ENCODE peak calls at places on chromosomes 12 and 14, in nine cellular contexts. D, B, G, I, A, H, O, Z and J are unnamed samples.

GRCh38 chr12:93174048-93174447 is 203.7 kb upstream of the NUDT4 start:
- DNase-seq in Z (no peak), D (no peak), H (no peak), O (peak), B (peak), I (no peak), G (no peak), A (no peak), J (peak)

GRCh38 chr12:85587158-85587557 is 249.1 kb downstream of the RASSF9 start:
- DNase-seq in Z (no peak), H (no peak), A (no peak), G (no peak), D (no peak), O (no peak), I (no peak), B (no peak), J (no peak)

GRCh38 chr14:52802597-52802996 is 11.2 kb upstream of the GNPNAT1 start:
- DNase-seq in H (no peak), A (peak), O (no peak), I (no peak), B (no peak), G (no peak), D (no peak), Z (no peak), J (no peak)

GRCh38 chr12:109450980-109451379 is 26.1 kb downstream of the KCTD10 start:
- DNase-seq in D (no peak), G (no peak), I (no peak), B (no peak), O (no peak), H (no peak), A (no peak), Z (no peak), J (no peak)

GRCh38 chr12:123223241-123223668 is 9.7 kb downstream of the MPHOSPH9 start:
- DNase-seq in G (peak), I (no peak), O (no peak), Z (no peak), D (no peak), A (no peak), H (no peak), B (no peak), J (no peak)

GRCh38 chr14:71720978-71721624 is 211.1 kb upstream of the RGS6 start:
- DNase-seq in O (peak), Z (no peak), H (peak), D (no peak), G (peak), A (no peak), B (peak), I (peak), J (peak)

GRCh38 chr12:57236925-57237652 is 7.6 kb downstream of the SHMT2 start:
- DNase-seq in D (no peak), A (no peak), B (no peak), Z (peak), O (no peak), G (no peak), I (peak), H (no peak), J (no peak)

GRCh38 chr12:10614056-10614370 is 604 bp upstream of the MAGOHB start:
- DNase-seq in O (peak), G (no peak), D (no peak), I (no peak), H (no peak), Z (no peak), A (no peak), B (no peak), J (no peak)

GRCh38 chr14:68884031-68885030 is 91.5 kb upstream of the ZFP36L1 start:
- DNase-seq in H (no peak), Z (peak), D (no peak), G (peak), I (no peak), B (peak), O (peak), A (peak), J (peak)

GRCh38 chr12:41981013-41981412 is 163.7 kb downstream of the GXYLT1 start:
- DNase-seq in I (no peak), H (no peak), A (no peak), D (no peak), O (no peak), G (no peak), Z (no peak), B (no peak), J (no peak)

GRCh38 chr12:73659802-73660201 is 877.8 kb upstream of the ATXN7L3B start:
- DNase-seq in B (no peak), O (no peak), D (no peak), I (no peak), H (no peak), Z (no peak), G (no peak), A (no peak), J (no peak)

GRCh38 chr14:52835122-52835903 is 43.9 kb upstream of the GNPNAT1 start:
- DNase-seq in G (no peak), B (peak), I (peak), Z (no peak), O (peak), D (no peak), A (no peak), H (no peak), J (peak)

GRCh38 chr14:101019974-101020710 is 116.6 kb upstream of the RTL1 start:
- DNase-seq in Z (peak), B (no peak), G (peak), A (no peak), H (no peak), O (no peak), I (peak), D (no peak), J (no peak)

GRCh38 chr12:40464121-40464520 is 228.1 kb upstream of the CNTN1 start:
- DNase-seq in H (no peak), D (no peak), I (no peak), O (no peak), A (no peak), Z (no peak), B (no peak), G (no peak), J (no peak)

GRCh38 chr12:115000038-115000437 is 316.1 kb upstream of the TBX3 start:
- DNase-seq in A (no peak), D (no peak), Z (no peak), G (no peak), B (peak), I (no peak), O (peak), H (no peak), J (no peak)

GRCh38 chr12:40921563-40922163 is 229.4 kb downstream of the CNTN1 start:
- DNase-seq in G (no peak), H (no peak), A (no peak), O (peak), B (peak), I (no peak), D (no peak), Z (no peak), J (peak)

GRCh38 chr14:44962573-44963528 is 861 bp downstream of the TOGARAM1 start:
- DNase-seq in I (no peak), A (no peak), H (peak), Z (peak), G (peak), B (peak), O (peak), D (peak), J (peak)

GRCh38 chr14:55446127-55446736 is 5.8 kb upstream of the TBPL2 start:
- DNase-seq in O (peak), I (peak), D (peak), A (no peak), H (peak), G (peak), Z (no peak), B (peak), J (peak)

GRCh38 chr12:124915249-124916236 is 1.1 kb upstream of the UBC start:
- DNase-seq in D (no peak), O (peak), I (no peak), G (peak), Z (peak), B (peak), H (no peak), A (no peak), J (peak)

GRCh38 chr12:49057888-49058287 is 2.7 kb downstream of the KMT2D start:
- DNase-seq in D (no peak), B (no peak), H (no peak), A (no peak), G (no peak), O (no peak), I (no peak), Z (no peak), J (no peak)

GRCh38 chr12:130830246-130830551 is 8.9 kb downstream of the STX2 start:
- DNase-seq in O (no peak), I (peak), Z (no peak), B (no peak), G (no peak), H (no peak), A (no peak), D (no peak), J (no peak)

GRCh38 chr14:71050227-71050823 is 143.1 kb downstream of the PCNX1 start:
- DNase-seq in A (no peak), D (no peak), I (no peak), O (peak), B (peak), G (no peak), Z (no peak), H (no peak), J (peak)

GRCh38 chr12:120831648-120832267 is 72.4 kb downstream of the SPPL3 start:
- DNase-seq in A (no peak), Z (no peak), I (no peak), H (no peak), O (no peak), B (no peak), G (no peak), D (no peak), J (no peak)

GRCh38 chr12:102429211-102429610 is 51.2 kb downstream of the IGF1 start:
- DNase-seq in Z (no peak), G (no peak), H (no peak), O (no peak), A (no peak), D (no peak), B (no peak), I (no peak), J (no peak)

GRCh38 chr12:57759360-57759980 is 4.6 kb downstream of the MARCHF9 start:
- DNase-seq in A (no peak), Z (no peak), B (peak), O (peak), D (no peak), H (no peak), G (no peak), I (peak), J (no peak)

GRCh38 chr14:102474934-102475333 is 34.6 kb downstream of the ANKRD9 start:
- DNase-seq in Z (peak), H (no peak), A (no peak), G (peak), O (no peak), B (peak), I (no peak), D (no peak), J (no peak)

GRCh38 chr12:3559601-3560294 is 68.7 kb downstream of the PRMT8 start:
- DNase-seq in I (peak), D (no peak), G (no peak), H (no peak), A (no peak), Z (no peak), O (no peak), B (no peak), J (no peak)

GRCh38 chr12:50537538-50537919 is 32.7 kb downstream of the DIP2B start:
- DNase-seq in B (no peak), A (no peak), H (no peak), O (no peak), D (no peak), G (no peak), I (peak), Z (no peak), J (no peak)

DNA sequence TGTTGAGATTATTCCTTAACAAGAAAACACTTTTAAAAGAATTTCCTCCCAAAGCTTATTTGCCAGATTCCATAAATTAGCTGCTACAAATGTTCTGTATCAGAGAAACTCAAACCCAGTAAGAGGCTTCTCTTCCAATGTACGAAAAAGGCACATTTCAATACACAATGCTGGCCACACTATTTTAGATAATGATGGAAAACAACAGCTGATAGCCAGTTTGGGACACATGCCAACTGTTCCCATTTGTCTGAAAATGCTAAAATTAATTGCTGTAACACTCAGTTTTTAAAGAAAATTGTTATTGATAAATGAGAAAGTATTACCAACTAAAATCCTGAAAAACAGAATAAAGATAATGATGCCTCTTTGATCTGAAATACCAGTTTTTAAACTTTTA is 4.4 kb downstream of the CFL2 start:
- DNase-seq in D (no peak), I (no peak), B (no peak), A (no peak), Z (no peak), O (no peak), G (no peak), H (no peak), J (no peak)
- H3K4me3 ChIP-seq in D (no peak), I (no peak), B (no peak), A (no peak), Z (peak), O (no peak), G (no peak), H (no peak), J (no peak)

GRCh38 chr12:97753332-97753731 is 290.7 kb downstream of the RMST start:
- DNase-seq in A (no peak), D (no peak), B (no peak), O (no peak), G (no peak), Z (no peak), I (no peak), H (no peak), J (no peak)
- H3K4me3 ChIP-seq in A (no peak), D (no peak), B (no peak), O (no peak), G (no peak), Z (no peak), I (no peak), H (no peak), J (no peak)

GRCh38 chr12:92136021-92136735 is 9.5 kb downstream of the BTG1 start:
- DNase-seq in I (no peak), G (no peak), O (no peak), D (no peak), Z (no peak), B (no peak), H (no peak), A (no peak), J (no peak)
- H3K4me3 ChIP-seq in I (no peak), G (no peak), O (no peak), D (no peak), Z (peak), B (no peak), H (no peak), A (no peak), J (no peak)

DNA sequence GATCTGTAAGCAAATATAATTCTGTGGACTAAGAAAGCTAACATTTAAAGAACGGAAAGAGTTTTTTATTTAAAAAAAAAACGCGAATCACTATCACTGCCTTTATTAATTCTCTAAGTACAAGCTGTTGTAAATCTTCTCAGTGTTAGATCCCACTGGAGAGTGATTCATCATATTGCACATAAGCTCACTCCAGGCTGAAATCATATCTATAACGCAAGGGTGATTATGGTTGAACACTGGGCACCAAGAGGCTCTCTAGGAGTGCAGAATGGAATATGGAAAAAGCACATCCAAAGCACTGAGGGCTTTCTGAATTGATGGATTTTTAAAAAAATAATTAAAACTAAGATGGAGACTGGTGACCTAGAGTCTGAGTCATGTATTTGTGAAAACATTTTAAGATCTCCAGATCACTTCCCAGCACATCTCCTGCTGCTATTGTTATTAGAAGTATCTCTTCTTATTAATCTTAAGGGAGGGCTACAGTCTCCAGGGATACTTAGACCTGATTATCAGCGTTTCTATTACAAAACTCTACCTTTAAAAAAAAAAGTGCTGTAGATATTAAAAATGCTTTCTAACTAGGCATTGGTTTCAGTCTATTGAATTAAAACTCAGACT is 1106.8 kb downstream of the AACS start:
- DNase-seq in Z (no peak), B (peak), H (no peak), A (no peak), I (no peak), D (no peak), G (no peak), O (no peak), J (no peak)
- H3K4me3 ChIP-seq in Z (no peak), B (no peak), H (no peak), A (no peak), I (no peak), D (no peak), G (no peak), O (no peak), J (no peak)

GRCh38 chr14:94164685-94165431 is 9.3 kb upstream of the PPP4R4 start:
- DNase-seq in I (peak), D (no peak), H (no peak), B (no peak), G (no peak), Z (no peak), O (no peak), A (no peak), J (no peak)
- H3K4me3 ChIP-seq in I (no peak), D (no peak), H (no peak), B (no peak), G (no peak), Z (no peak), O (no peak), A (no peak), J (no peak)

GRCh38 chr12:53972722-53973092 is 219 bp upstream of the HOXC11 start:
- DNase-seq in A (no peak), H (no peak), G (no peak), B (no peak), O (no peak), I (no peak), D (no peak), Z (no peak), J (no peak)
- H3K4me3 ChIP-seq in A (peak), H (no peak), G (no peak), B (no peak), O (no peak), I (no peak), D (no peak), Z (no peak), J (peak)